ENCODE peak calls at places on chromosome X, in eight cellular contexts. N is heart right ventricle, D is SK-N-MC, A is neural progenitor cell, X is pancreas, C is tibial artery, I is astrocyte of the cerebellum, V is A549. T is an unnamed sample.

GRCh38 chrX:49106930-49107329 is 16.6 kb downstream of the GPKOW start:
- DNase-seq in A (peak; percentile 47), X (no peak), V (peak; percentile 62), C (no peak), D (no peak), I (no peak), N (no peak), T (no peak)

GRCh38 chrX:105050921-105051320 is 169.6 kb downstream of the TEX13A start:
- DNase-seq in X (peak; percentile 47), D (no peak), I (no peak), V (no peak), A (no peak), C (no peak), N (no peak), T (peak; percentile 13)

GRCh38 chrX:106912864-106913263 is 7.3 kb upstream of the CLDN2 start:
- DNase-seq in C (no peak), N (no peak), I (no peak), A (no peak), X (no peak), D (no peak), V (no peak), T (no peak)

GRCh38 chrX:56026816-56027215 is 205.3 kb upstream of the KLF8 start:
- DNase-seq in D (no peak), V (no peak), N (no peak), I (no peak), A (no peak), C (no peak), X (no peak), T (no peak)

GRCh38 chrX:141733371-141733770 is 34.8 kb upstream of the SPANXD start:
- DNase-seq in N (no peak), X (no peak), V (no peak), I (no peak), D (no peak), C (no peak), A (no peak), T (no peak)

GRCh38 chrX:31331045-31331444 is 259.2 kb upstream of the FTHL17 start:
- DNase-seq in A (no peak), N (no peak), D (no peak), C (no peak), X (no peak), I (no peak), V (no peak), T (no peak)

GRCh38 chrX:39613997-39614679 is 483.6 kb downstream of the BCOR start:
- DNase-seq in X (no peak), C (no peak), V (no peak), I (no peak), A (peak; percentile 66), N (no peak), D (no peak), T (peak; percentile 72)

GRCh38 chrX:44621088-44621487 is 78.4 kb upstream of the FUNDC1 start:
- DNase-seq in N (no peak), X (no peak), V (peak; percentile 3), A (no peak), C (peak; percentile 18), I (no peak), D (no peak), T (no peak)

GRCh38 chrX:155216940-155217450 is 735 bp downstream of the VBP1 start:
- DNase-seq in D (no peak), I (no peak), N (no peak), C (no peak), X (no peak), A (peak; percentile 19), V (no peak), T (no peak)

GRCh38 chrX:56947695-56948094 is 47.6 kb downstream of the SPIN3 start:
- DNase-seq in A (no peak), N (no peak), X (no peak), C (no peak), V (no peak), I (no peak), D (no peak), T (no peak)

GRCh38 chrX:134236690-134237362 is at the start of gene CCDC160:
- DNase-seq in A (peak; percentile 93), C (peak; percentile 20), D (no peak), N (peak; percentile 28), I (no peak), V (peak; percentile 7), X (peak; percentile 84), T (peak; percentile 73)

DNA sequence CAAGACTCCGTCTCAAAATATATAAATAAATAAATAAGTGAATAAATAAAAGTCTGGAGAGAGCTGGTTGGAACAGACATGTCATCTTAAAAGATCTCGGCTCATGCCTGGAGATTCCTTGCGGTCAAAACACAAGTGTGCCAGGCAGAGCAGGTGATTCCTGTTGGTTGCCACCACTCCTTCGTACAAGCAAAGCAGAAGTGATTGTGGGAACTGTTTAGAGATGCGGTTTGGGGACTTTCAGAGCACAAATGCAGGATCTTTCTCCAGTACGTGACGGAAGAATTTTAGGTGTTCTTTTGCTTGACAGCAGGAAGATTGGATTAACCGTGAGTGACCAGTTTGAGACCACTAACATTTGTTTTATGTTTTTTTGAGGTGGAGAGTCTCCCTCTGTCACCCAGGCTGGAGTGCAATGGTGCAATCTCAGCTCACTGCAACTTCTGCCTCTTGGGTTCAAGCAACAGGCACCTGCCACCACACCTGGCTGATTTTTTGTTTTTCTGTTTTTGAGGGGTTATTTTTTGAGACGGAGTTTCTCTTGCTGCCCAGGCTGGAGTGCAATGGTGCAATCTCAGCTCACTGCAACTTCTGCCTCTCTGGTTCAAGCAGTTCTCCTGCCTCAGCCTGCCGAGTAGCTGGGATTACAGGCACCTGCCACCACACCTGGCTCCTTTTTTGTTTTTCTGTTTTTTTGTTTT is 2.8 kb upstream of the CRLF2 start:
- DNase-seq in D (no peak), N (no peak), A (no peak), V (no peak), I (no peak), X (no peak), C (no peak), T (no peak)
- H3K4me3 ChIP-seq in D (no peak overlapping the region), N (no peak overlapping the region), A (no peak overlapping the region), V (no peak overlapping the region), I (no peak overlapping the region), X (no peak overlapping the region), C (no peak overlapping the region), T (no peak overlapping the region)

DNA sequence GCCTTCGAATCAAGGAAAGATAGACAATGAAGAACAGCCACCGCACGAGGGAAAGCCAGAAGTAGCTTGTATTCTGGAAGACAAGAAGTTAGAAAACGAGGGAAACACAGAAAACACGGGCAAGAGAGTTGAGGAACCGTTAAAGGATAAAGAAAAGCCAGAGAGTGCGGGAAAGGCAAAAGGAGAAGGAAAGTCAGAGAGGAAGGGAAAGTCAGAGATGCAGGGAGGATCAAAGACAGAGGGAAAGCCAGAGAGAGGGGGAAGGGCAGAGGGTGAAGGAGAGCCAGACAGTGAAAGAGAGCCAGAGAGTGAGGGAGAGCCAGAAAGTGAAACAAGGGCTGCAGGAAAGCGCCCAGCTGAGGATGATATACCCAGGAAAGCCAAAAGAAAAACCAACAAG is 1.4 kb downstream of the TCEAL2 start:
- DNase-seq in I (no peak), D (no peak), X (no peak), A (no peak), C (no peak), N (no peak), V (no peak), T (no peak)
- H3K4me3 ChIP-seq in I (no peak overlapping the region), D (no peak overlapping the region), X (no peak overlapping the region), A (no peak overlapping the region), C (no peak overlapping the region), N (no peak overlapping the region), V (no peak overlapping the region), T (no peak overlapping the region)

DNA sequence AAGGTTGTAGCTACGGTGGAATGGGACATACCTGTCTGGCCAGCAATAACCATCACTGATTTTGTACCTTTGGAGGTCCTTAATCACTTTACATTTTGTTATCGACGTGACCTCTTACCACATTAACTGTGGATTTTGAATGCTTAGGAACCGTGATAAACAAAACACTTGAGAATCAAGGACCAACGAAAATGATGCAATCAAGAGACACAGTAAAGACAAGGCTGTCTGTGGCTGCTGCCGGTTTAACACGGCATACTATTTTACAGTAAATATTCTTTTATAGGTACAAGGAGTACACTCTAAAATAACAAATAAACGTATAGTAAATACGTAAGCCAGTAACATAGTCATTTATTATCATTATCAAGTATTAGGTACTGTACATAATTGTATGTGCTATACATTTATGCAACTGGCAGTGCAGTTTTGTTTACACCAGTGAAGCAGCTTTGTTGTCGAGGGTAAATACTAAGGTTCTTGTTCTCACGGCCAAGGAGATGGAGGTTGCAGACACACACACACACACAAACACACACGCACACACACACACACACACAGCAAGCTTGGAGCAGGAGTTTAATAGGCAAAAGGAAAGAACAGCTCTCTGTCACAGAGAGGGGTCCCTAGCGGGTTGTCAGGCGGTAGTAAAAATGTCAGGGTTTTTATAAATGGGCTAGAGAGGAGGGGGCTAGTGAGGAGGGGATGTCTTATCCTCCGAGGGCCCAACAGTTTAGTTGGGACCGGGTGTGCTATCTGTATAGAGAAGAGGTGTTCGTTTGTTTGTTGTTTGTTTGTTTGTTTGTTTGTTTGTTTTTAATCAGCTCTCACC is 194.7 kb upstream of the CXorf51B start:
- DNase-seq in I (no peak), V (no peak), D (no peak), A (no peak), X (no peak), N (no peak), C (no peak), T (no peak)
- H3K4me3 ChIP-seq in I (no peak overlapping the region), V (no peak overlapping the region), D (peak overlapping the region; percentile 14), A (no peak overlapping the region), X (no peak overlapping the region), N (no peak overlapping the region), C (no peak overlapping the region), T (no peak overlapping the region)

GRCh38 chrX:153688534-153688899 is 791 bp downstream of the SLC6A8 start:
- DNase-seq in A (no peak), D (no peak), V (no peak), C (no peak), X (peak; percentile 69), N (no peak), I (no peak), T (no peak)

GRCh38 chrX:153690466-153690865 is 2.7 kb downstream of the SLC6A8 start:
- DNase-seq in N (no peak), D (no peak), V (no peak), C (no peak), I (no peak), X (peak; percentile 77), A (no peak), T (no peak)

GRCh38 chrX:153688071-153688470 is 345 bp downstream of the SLC6A8 start:
- DNase-seq in A (no peak), X (peak; percentile 29), V (no peak), I (no peak), D (no peak), C (no peak), N (no peak), T (no peak)

GRCh38 chrX:153688900-153689590 is 1.3 kb downstream of the SLC6A8 start:
- DNase-seq in I (no peak), D (no peak), C (peak; percentile 45), N (peak; percentile 32), A (peak; percentile 49), V (no peak), X (peak; percentile 83), T (no peak)

DNA sequence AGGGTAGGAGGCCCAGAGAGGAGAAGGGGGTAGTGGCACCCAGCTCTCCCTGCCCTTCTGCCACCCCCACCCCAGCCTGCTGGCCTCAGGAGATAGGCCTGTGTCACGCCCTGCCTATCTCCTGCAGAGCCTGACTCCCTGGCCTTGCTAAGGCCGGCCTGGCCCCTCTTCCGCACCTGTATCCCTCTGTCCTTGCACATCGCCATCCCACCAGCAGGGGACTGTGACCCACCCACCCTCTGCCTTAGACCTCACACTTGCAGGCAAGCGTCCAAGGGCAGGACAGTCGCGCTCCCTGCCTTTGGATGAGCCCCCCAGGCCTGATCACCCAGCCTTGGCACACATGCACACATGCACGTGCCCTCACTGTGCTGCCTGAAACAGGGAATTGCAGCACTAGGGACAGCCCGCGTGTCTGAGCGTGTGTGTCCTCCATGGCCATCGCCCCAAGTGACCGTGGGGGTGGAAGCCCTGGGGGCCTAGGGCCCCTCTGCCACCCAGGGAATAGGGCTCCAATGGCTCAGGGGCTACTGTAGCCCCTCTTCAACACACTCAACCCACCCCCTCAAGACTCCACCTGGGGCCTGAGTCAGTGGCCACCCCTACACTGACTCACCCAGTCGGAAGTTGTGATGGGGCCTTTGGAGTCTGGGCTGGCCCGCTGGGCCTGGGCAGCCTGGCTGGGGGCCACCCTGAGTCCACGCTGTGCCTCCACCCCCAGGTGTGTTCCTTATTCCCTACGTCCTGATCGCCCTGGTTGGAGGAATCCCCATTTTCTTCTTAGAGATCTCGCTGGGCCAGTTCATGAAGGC is 2.1 kb downstream of the SLC6A8 start:
- DNase-seq in N (no peak), I (no peak), X (peak; percentile 67), V (no peak), A (peak; percentile 34), C (no peak), D (no peak), T (no peak)
- H3K4me3 ChIP-seq in N (peak overlapping the region; percentile 46), I (peak overlapping the region; percentile 25), X (no peak overlapping the region), V (no peak overlapping the region), A (peak overlapping the region; percentile 59), C (peak overlapping the region; percentile 66), D (peak overlapping the region; percentile 54), T (no peak overlapping the region)